ENCODE peak calls at places on chromosomes 4 and X, in four cellular contexts. One of them, this sample, is unnamed.

GRCh38 chr4:23373269-23373668 is 516.6 kb downstream of the PPARGC1A start:
- DNase-seq in T-cell: no peak
- DNase-seq in fibroblast of pulmonary artery: peak; percentile 62
- DNase-seq in stimulated activated CD8-positive, alpha-beta memory T cell treated with anti-CD3 and anti-CD28 coated beads, Interleukin-15, amount 100 ng/mL, for 24 hours: no peak
- DNase-seq in this sample: no peak

GRCh38 chr4:79141530-79141929 is 184.3 kb downstream of the NAA11 start:
- DNase-seq in T-cell: no peak
- DNase-seq in fibroblast of pulmonary artery: peak; percentile 16
- DNase-seq in stimulated activated CD8-positive, alpha-beta memory T cell treated with anti-CD3 and anti-CD28 coated beads, Interleukin-15, amount 100 ng/mL, for 24 hours: no peak
- DNase-seq in this sample: no peak

GRCh38 chr4:153036931-153037330 is 100.8 kb downstream of the FHDC1 start:
- DNase-seq in T-cell: no peak
- DNase-seq in fibroblast of pulmonary artery: peak; percentile 2
- DNase-seq in stimulated activated CD8-positive, alpha-beta memory T cell treated with anti-CD3 and anti-CD28 coated beads, Interleukin-15, amount 100 ng/mL, for 24 hours: no peak
- DNase-seq in this sample: no peak

GRCh38 chrX:154349359-154349935 is 25.0 kb downstream of the FLNA start:
- DNase-seq in T-cell: no peak
- DNase-seq in fibroblast of pulmonary artery: no peak
- DNase-seq in stimulated activated CD8-positive, alpha-beta memory T cell treated with anti-CD3 and anti-CD28 coated beads, Interleukin-15, amount 100 ng/mL, for 24 hours: no peak
- DNase-seq in this sample: no peak

GRCh38 chrX:56802921-56803848 is 74.1 kb downstream of the NBDY start:
- DNase-seq in T-cell: peak; percentile 16
- DNase-seq in fibroblast of pulmonary artery: peak; percentile 75
- DNase-seq in stimulated activated CD8-positive, alpha-beta memory T cell treated with anti-CD3 and anti-CD28 coated beads, Interleukin-15, amount 100 ng/mL, for 24 hours: no peak
- DNase-seq in this sample: peak; percentile 11

GRCh38 chrX:23003121-23003520 is 3.4 kb downstream of the DDX53 start:
- DNase-seq in T-cell: no peak
- DNase-seq in fibroblast of pulmonary artery: peak; percentile 37
- DNase-seq in stimulated activated CD8-positive, alpha-beta memory T cell treated with anti-CD3 and anti-CD28 coated beads, Interleukin-15, amount 100 ng/mL, for 24 hours: no peak
- DNase-seq in this sample: no peak

GRCh38 chr4:172245493-172245892 is 432.3 kb downstream of the GALNTL6 start:
- DNase-seq in T-cell: no peak
- DNase-seq in fibroblast of pulmonary artery: no peak
- DNase-seq in stimulated activated CD8-positive, alpha-beta memory T cell treated with anti-CD3 and anti-CD28 coated beads, Interleukin-15, amount 100 ng/mL, for 24 hours: no peak
- DNase-seq in this sample: no peak

GRCh38 chrX:38086451-38087215 is 80.3 kb downstream of the SYTL5 start:
- DNase-seq in T-cell: no peak
- DNase-seq in fibroblast of pulmonary artery: no peak
- DNase-seq in stimulated activated CD8-positive, alpha-beta memory T cell treated with anti-CD3 and anti-CD28 coated beads, Interleukin-15, amount 100 ng/mL, for 24 hours: no peak
- DNase-seq in this sample: no peak

GRCh38 chrX:69158166-69159040 is 6.8 kb downstream of the PJA1 start:
- DNase-seq in T-cell: no peak
- DNase-seq in fibroblast of pulmonary artery: peak; percentile 85
- DNase-seq in stimulated activated CD8-positive, alpha-beta memory T cell treated with anti-CD3 and anti-CD28 coated beads, Interleukin-15, amount 100 ng/mL, for 24 hours: no peak
- DNase-seq in this sample: peak; percentile 4

GRCh38 chr4:152606800-152607577 is 71.1 kb upstream of the FBXW7 start:
- DNase-seq in T-cell: no peak
- DNase-seq in fibroblast of pulmonary artery: no peak
- DNase-seq in stimulated activated CD8-positive, alpha-beta memory T cell treated with anti-CD3 and anti-CD28 coated beads, Interleukin-15, amount 100 ng/mL, for 24 hours: no peak
- DNase-seq in this sample: no peak

GRCh38 chr4:47619691-47620090 is 134.6 kb downstream of the ATP10D start:
- DNase-seq in T-cell: no peak
- DNase-seq in fibroblast of pulmonary artery: no peak
- DNase-seq in stimulated activated CD8-positive, alpha-beta memory T cell treated with anti-CD3 and anti-CD28 coated beads, Interleukin-15, amount 100 ng/mL, for 24 hours: no peak
- DNase-seq in this sample: no peak

This sample was measured in T-helper 1 cell.